ENCODE peak calls at places on chromosomes 3 and 15, in ten cellular contexts. N is transverse colon, W is Caco-2, D is SK-N-SH, M is osteoblast, J is IMR-90, L is cardiac muscle cell, Z is MM.1S, C is pancreas, E is left lung. G is an unnamed sample. For H3K4me1, the result is how much of the 10 kb centered on the place peaks cover.

GRCh38 chr15:63246691-63247464 is 30.5 kb upstream of the APH1B start:
- DNase-seq in N (no peak), W (peak), D (no peak), M (no peak), J (peak), L (no peak), Z (no peak), C (no peak), E (no peak), G (no peak)

GRCh38 chr15:100338971-100339444 is 2.8 kb downstream of the ADAMTS17 start:
- DNase-seq in N (peak), W (peak), D (peak), M (peak), J (peak), L (peak), Z (peak), C (peak), E (peak), G (no peak)

GRCh38 chr3:190018460-190018859 is 102.2 kb downstream of the P3H2 start:
- DNase-seq in N (no peak), W (no peak), D (no peak), M (no peak), J (no peak), L (no peak), Z (no peak), C (no peak), E (no peak), G (no peak)

GRCh38 chr3:182491571-182491970 is 301.7 kb upstream of the ATP11B start:
- DNase-seq in N (no peak), W (no peak), D (no peak), M (no peak), J (no peak), L (no peak), Z (no peak), C (no peak), E (no peak), G (no peak)

GRCh38 chr3:196661400-196661799 is 21.9 kb downstream of the NRROS start:
- DNase-seq in N (no peak), W (no peak), D (no peak), M (peak), J (no peak), L (no peak), Z (no peak), C (no peak), E (no peak), G (no peak)

GRCh38 chr3:15514663-15515357 is 6.7 kb downstream of the COLQ start:
- DNase-seq in N (no peak), W (no peak), D (no peak), M (no peak), J (peak), L (no peak), Z (no peak), C (no peak), E (no peak), G (no peak)

GRCh38 chr3:195139876-195140240 is 131.1 kb downstream of the XXYLT1 start:
- DNase-seq in N (no peak), W (no peak), D (no peak), M (peak), J (peak), L (no peak), Z (no peak), C (no peak), E (no peak), G (no peak)

GRCh38 chr15:42576776-42577175 is 1.4 kb downstream of the STARD9 start:
- DNase-seq in N (no peak), W (no peak), D (peak), M (no peak), J (no peak), L (no peak), Z (peak), C (no peak), E (no peak), G (no peak)

GRCh38 chr3:134028486-134029255 is 1.1 kb downstream of the SLCO2A1 start:
- DNase-seq in N (no peak), W (no peak), D (no peak), M (no peak), J (no peak), L (peak), Z (no peak), C (no peak), E (no peak), G (no peak)

GRCh38 chr3:138051946-138052802 is 42.2 kb downstream of the CLDN18 start:
- DNase-seq in N (no peak), W (peak), D (peak), M (peak), J (peak), L (peak), Z (peak), C (peak), E (no peak), G (peak)

GRCh38 chr3:67605377-67605776 is 49.0 kb downstream of the SUCLG2 start:
- DNase-seq in N (no peak), W (peak), D (no peak), M (no peak), J (peak), L (no peak), Z (no peak), C (no peak), E (no peak), G (no peak)

GRCh38 chr3:65593780-65594752 is 444.7 kb downstream of the MAGI1 start:
- DNase-seq in N (no peak), W (no peak), D (peak), M (no peak), J (no peak), L (no peak), Z (no peak), C (no peak), E (no peak), G (no peak)

GRCh38 chr3:168424059-168424765 is 328.5 kb upstream of the GOLIM4 start:
- DNase-seq in N (no peak), W (no peak), D (no peak), M (no peak), J (peak), L (no peak), Z (no peak), C (no peak), E (no peak), G (no peak)

GRCh38 chr15:34109775-34110663 is 8.1 kb downstream of the PGBD4 start:
- DNase-seq in N (no peak), W (peak), D (peak), M (no peak), J (peak), L (peak), Z (no peak), C (no peak), E (no peak), G (no peak)

GRCh38 chr3:65080432-65080831 is 392.6 kb upstream of the ADAMTS9 start:
- DNase-seq in N (no peak), W (peak), D (no peak), M (no peak), J (no peak), L (peak), Z (no peak), C (no peak), E (no peak), G (no peak)

GRCh38 chr3:130963444-130963843 is 63.2 kb downstream of the ASTE1 start:
- DNase-seq in N (no peak), W (no peak), D (no peak), M (no peak), J (peak), L (no peak), Z (no peak), C (no peak), E (no peak), G (no peak)

GRCh38 chr3:196969660-196970546 is 1.3 kb upstream of the PIGZ start:
- DNase-seq in N (peak), W (peak), D (peak), M (peak), J (peak), L (peak), Z (peak), C (peak), E (peak), G (peak)

GRCh38 chr15:51992953-51993352 is 21.4 kb upstream of the LEO1 start:
- DNase-seq in N (no peak), W (no peak), D (no peak), M (no peak), J (peak), L (no peak), Z (no peak), C (no peak), E (no peak), G (no peak)

GRCh38 chr15:60574801-60575631 is 96.1 kb upstream of the ICE2 start:
- DNase-seq in N (no peak), W (no peak), D (no peak), M (no peak), J (peak), L (no peak), Z (no peak), C (no peak), E (no peak), G (no peak)

GRCh38 chr3:69718832-69719231 is 20.4 kb upstream of the MITF start:
- DNase-seq in N (no peak), W (no peak), D (no peak), M (no peak), J (no peak), L (no peak), Z (no peak), C (no peak), E (no peak), G (no peak)

GRCh38 chr15:52796742-52797515 is 6.8 kb upstream of the ONECUT1 start:
- DNase-seq in N (no peak), W (no peak), D (no peak), M (no peak), J (no peak), L (no peak), Z (no peak), C (no peak), E (no peak), G (no peak)

GRCh38 chr15:44726568-44727461 is 9.5 kb upstream of the TRIM69 start:
- DNase-seq in N (peak), W (peak), D (no peak), M (peak), J (peak), L (no peak), Z (peak), C (peak), E (peak), G (no peak)

GRCh38 chr3:129453732-129454131 is 13.7 kb downstream of the IFT122 start:
- DNase-seq in N (no peak), W (no peak), D (no peak), M (peak), J (peak), L (no peak), Z (no peak), C (no peak), E (no peak), G (no peak)

GRCh38 chr3:100710355-100711198 is 1.3 kb downstream of the TFG start:
- DNase-seq in N (peak), W (peak), D (peak), M (peak), J (peak), L (peak), Z (peak), C (peak), E (no peak), G (no peak)

GRCh38 chr15:41881925-41882688 is 11.7 kb downstream of the SPTBN5 start:
- DNase-seq in N (peak), W (no peak), D (no peak), M (no peak), J (no peak), L (peak), Z (no peak), C (peak), E (no peak), G (no peak)

DNA sequence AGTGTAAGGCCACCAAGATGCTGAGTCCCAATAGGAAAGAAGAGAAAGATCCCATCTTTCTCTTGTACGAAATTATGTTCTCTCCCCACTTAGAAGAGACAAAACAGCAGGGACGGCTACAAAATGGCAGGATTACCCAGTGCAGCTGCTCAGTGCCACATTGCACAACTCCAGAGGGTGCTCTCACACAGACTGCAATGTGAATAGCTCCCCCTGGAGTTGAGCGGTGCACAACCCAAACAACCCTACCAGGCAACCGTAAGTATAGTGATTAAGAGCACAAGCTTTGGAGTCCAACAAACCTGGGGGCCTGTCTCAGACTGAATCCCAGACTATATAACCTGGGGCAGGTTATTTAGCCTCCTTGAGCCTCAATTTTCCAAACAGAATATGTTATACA is 3.1 kb upstream of the BHLHE40 start:
- DNase-seq in N (peak), W (peak), D (peak), M (peak), J (peak), L (peak), Z (no peak), C (peak), E (peak), G (peak)
- TF ChIP-seq CTCF in N (peak), W (peak), D (peak), M (peak), J (peak), L (peak), Z (peak), C (peak), E (peak), G (peak)

GRCh38 chr15:92667291-92667904 is 11.8 kb upstream of the FAM174B start:
- DNase-seq in N (no peak), W (peak), D (no peak), M (no peak), J (no peak), L (no peak), Z (no peak), C (no peak), E (no peak), G (no peak)
- H3K4me1 ChIP-seq in N (under half), W (half or more), D (under half), M (under half), J (under half), L (under half), Z (under half), C (under half), E (under half), G (under half)

GRCh38 chr3:135762188-135762853 is 203.2 kb upstream of the PPP2R3A start:
- DNase-seq in N (no peak), W (no peak), D (no peak), M (no peak), J (no peak), L (peak), Z (no peak), C (no peak), E (no peak), G (no peak)
- TF ChIP-seq CTCF in N (no peak), W (no peak), D (no peak), M (no peak), J (no peak), L (no peak), Z (no peak), C (no peak), E (no peak), G (no peak)

DNA sequence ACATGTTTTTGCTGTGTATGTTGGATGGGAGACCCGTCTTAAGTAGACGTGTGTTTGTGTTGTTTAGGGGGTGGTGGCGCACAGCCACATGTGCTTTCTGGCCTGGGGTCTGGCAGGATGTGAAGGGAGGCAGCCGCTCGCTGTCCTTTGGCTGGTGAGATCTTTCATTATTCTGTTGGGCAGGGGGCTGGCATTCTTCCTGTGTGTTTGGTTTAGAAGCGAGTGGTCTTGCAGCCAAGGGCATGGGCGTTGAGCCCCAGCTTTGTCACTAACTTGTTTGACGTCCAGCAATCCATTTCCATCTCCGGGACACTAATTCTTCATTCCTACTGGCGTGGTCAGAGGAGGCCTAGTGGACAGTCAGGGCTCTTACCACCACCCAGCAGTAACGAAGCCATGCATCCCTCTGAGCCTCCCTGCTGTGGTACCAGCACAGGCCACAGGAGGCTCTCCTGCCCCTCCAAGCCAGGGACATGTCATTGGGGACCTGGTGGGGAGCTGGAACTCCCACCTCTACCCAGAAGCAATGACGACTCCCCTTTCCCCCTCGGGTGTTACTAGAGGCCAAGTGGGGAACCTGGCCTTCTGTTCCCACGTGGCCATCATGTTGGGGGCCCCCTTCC is 10.7 kb downstream of the THSD4 start:
- DNase-seq in N (no peak), W (peak), D (peak), M (no peak), J (peak), L (no peak), Z (no peak), C (no peak), E (no peak), G (no peak)
- H3K4me1 ChIP-seq in N (under half), W (under half), D (under half), M (under half), J (under half), L (under half), Z (under half), C (under half), E (under half), G (under half)

GRCh38 chr3:45631486-45631885 is 36.9 kb downstream of the LIMD1 start:
- DNase-seq in N (no peak), W (no peak), D (no peak), M (no peak), J (no peak), L (no peak), Z (peak), C (no peak), E (no peak), G (no peak)
- TF ChIP-seq CTCF in N (no peak), W (no peak), D (no peak), M (no peak), J (no peak), L (no peak), Z (no peak), C (no peak), E (no peak), G (no peak)

GRCh38 chr15:77620297-77620696 is 12.4 kb downstream of the LINGO1 start:
- DNase-seq in N (no peak), W (no peak), D (peak), M (no peak), J (no peak), L (no peak), Z (no peak), C (no peak), E (no peak), G (no peak)
- H3K4me1 ChIP-seq in N (under half), W (under half), D (under half), M (under half), J (under half), L (half or more), Z (under half), C (under half), E (under half), G (under half)

DNA sequence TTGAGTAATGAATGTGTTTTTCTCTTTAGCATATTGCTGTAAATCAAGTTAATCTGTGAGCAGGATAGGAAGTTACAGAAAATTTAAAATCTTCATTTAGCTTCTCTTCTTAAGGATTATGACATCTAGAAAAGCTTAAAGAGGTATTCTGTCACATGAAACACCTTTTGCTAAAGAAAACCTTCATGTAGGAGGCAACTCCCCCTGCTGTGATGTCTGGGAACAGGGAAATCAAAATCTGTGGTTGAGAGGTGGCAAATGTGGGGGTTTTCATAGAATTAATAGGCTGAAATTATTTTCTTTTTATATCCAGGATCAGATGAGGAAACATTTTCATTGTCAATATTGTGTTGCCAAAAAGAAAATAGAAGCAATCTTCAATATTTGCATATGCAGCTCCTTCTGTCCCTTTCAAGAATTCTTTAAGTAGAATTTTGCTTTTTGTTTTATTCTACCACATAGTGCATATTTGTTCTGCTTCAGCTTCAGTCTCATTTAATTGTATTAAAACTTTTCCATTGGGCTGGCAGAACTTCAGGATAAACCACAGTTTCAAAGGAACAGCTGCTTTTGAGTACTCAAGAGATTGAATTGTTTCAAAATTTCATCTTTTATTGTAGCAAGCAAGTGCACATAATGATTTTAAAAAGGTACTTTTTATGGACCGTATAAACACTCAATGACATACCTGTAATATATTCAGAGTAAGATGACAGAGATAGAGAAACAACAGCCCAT is 128.4 kb downstream of the RAP2B start:
- DNase-seq in N (no peak), W (peak), D (no peak), M (no peak), J (no peak), L (no peak), Z (peak), C (no peak), E (no peak), G (no peak)
- TF ChIP-seq CTCF in N (peak), W (no peak), D (peak), M (peak), J (peak), L (peak), Z (peak), C (no peak), E (no peak), G (peak)

GRCh38 chr3:184562875-184563568 is 1.4 kb downstream of the EPHB3 start:
- DNase-seq in N (no peak), W (no peak), D (no peak), M (peak), J (peak), L (peak), Z (no peak), C (peak), E (peak), G (no peak)
- H3K4me1 ChIP-seq in N (half or more), W (under half), D (under half), M (under half), J (under half), L (under half), Z (under half), C (half or more), E (half or more), G (under half)

DNA sequence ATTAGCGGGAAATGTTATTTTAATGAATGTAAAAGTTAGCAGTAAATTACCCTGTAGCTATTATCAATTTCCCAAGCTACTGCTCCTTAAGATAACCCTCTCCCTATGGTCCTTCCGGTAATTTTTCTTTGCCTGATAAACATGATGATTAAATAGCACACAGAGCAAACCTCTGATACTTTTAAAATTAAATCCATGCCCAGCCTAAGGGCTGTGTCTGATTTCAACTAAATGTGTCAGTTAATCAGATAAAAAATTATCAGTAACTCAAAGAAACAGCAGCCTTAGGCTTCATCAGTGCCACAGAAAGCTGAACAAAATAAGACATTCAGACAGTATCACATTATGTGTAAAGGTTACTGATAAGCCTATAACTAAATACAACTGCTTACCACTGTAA is 68.1 kb downstream of the DPH6 start:
- DNase-seq in N (no peak), W (no peak), D (peak), M (no peak), J (no peak), L (no peak), Z (no peak), C (no peak), E (no peak), G (no peak)
- TF ChIP-seq CTCF in N (no peak), W (no peak), D (no peak), M (no peak), J (no peak), L (no peak), Z (no peak), C (no peak), E (no peak), G (no peak)

G was measured in upper lobe of right lung.